ENCODE peak calls at places on chromosomes 7 and 10, in seven cellular contexts. H is GM23338; O is transverse colon; C is CD8-positive, alpha-beta T cell; F is AG04449; R is fibroblast of lung; Y is neural progenitor cell. N is an unnamed sample.

GRCh38 chr7:100371561-100372171 is 1.6 kb upstream of the PILRA start:
- DNase-seq in O (no peak), Y (no peak), R (no peak), H (no peak), C (no peak), F (no peak), N (no peak)

GRCh38 chr10:62614389-62615157 is 189.9 kb upstream of the ADO start:
- DNase-seq in R (peak; percentile 86), C (no peak), O (no peak), Y (no peak), H (no peak), F (no peak), N (no peak)

GRCh38 chr10:131216681-131217230 is 94.8 kb downstream of the TCERG1L start:
- DNase-seq in F (no peak), R (no peak), H (no peak), Y (no peak), O (no peak), C (no peak), N (no peak)

GRCh38 chr10:73759512-73760115 is 15.4 kb downstream of the SEC24C start:
- DNase-seq in F (no peak), R (no peak), C (peak; percentile 70), Y (no peak), O (peak; percentile 43), H (peak; percentile 30), N (no peak)

GRCh38 chr7:136144182-136144581 is 167.0 kb upstream of the MTPN start:
- DNase-seq in H (no peak), F (no peak), C (no peak), R (no peak), Y (no peak), O (no peak), N (no peak)

GRCh38 chr10:5458949-5459747 is 40.2 kb downstream of the CALML5 start:
- DNase-seq in C (no peak), F (no peak), R (no peak), O (no peak), H (no peak), Y (no peak), N (no peak)

GRCh38 chr10:44807451-44807850 is 103.7 kb upstream of the TMEM72 start:
- DNase-seq in F (no peak), O (no peak), R (no peak), Y (no peak), C (no peak), H (no peak), N (no peak)

GRCh38 chr7:156539999-156540398 is 100.6 kb upstream of the RNF32 start:
- DNase-seq in R (no peak), H (no peak), C (no peak), Y (no peak), F (no peak), O (no peak), N (no peak)

GRCh38 chr7:142611566-142612250 is 137.6 kb upstream of the PRSS1 start:
- DNase-seq in C (no peak), Y (no peak), O (no peak), H (no peak), R (no peak), F (no peak), N (no peak)

GRCh38 chr7:128039487-128040099 is 8.4 kb upstream of the LRRC4 start:
- DNase-seq in H (no peak), R (no peak), C (no peak), Y (no peak), O (no peak), F (no peak), N (no peak)

GRCh38 chr7:155378580-155378934 is 79.4 kb upstream of the EN2 start:
- DNase-seq in H (no peak), F (no peak), Y (no peak), R (no peak), C (no peak), O (no peak), N (no peak)

GRCh38 chr7:50637725-50638643 is 72.8 kb upstream of the DDC start:
- DNase-seq in C (no peak), O (no peak), H (no peak), R (peak; percentile 32), F (no peak), Y (no peak), N (no peak)

GRCh38 chr10:114359953-114360345 is 44.4 kb downstream of the AFAP1L2 start:
- DNase-seq in R (no peak), F (no peak), Y (no peak), H (no peak), O (no peak), C (no peak), N (no peak)

GRCh38 chr7:43721193-43721806 is 8.0 kb downstream of the COA1 start:
- DNase-seq in F (no peak), R (peak; percentile 37), C (no peak), O (no peak), Y (peak; percentile 65), H (peak; percentile 71), N (peak; percentile 63)

GRCh38 chr10:122462533-122463465 is 1.4 kb downstream of the HTRA1 start:
- DNase-seq in O (no peak), R (peak; percentile 53), Y (peak; percentile 34), H (no peak), C (no peak), F (no peak), N (no peak)

GRCh38 chr7:137328389-137329120 is 15.0 kb downstream of the PTN start:
- DNase-seq in R (peak; percentile 87), Y (peak; percentile 22), C (no peak), F (no peak), O (no peak), H (no peak), N (no peak)

GRCh38 chr10:129096340-129096984 is 370.6 kb upstream of the MGMT start:
- DNase-seq in H (no peak), Y (no peak), F (no peak), O (no peak), R (peak; percentile 14), C (no peak), N (peak; percentile 83)

GRCh38 chr7:3559178-3559765 is 258.2 kb downstream of the SDK1 start:
- DNase-seq in Y (no peak), H (no peak), R (peak; percentile 97), O (no peak), C (no peak), F (peak; percentile 24), N (peak; percentile 91)

GRCh38 chr7:129376076-129376777 is 58.0 kb upstream of the STRIP2 start:
- DNase-seq in O (peak; percentile 69), F (no peak), R (peak; percentile 13), Y (peak; percentile 57), H (peak; percentile 68), C (peak; percentile 52), N (peak; percentile 6)

GRCh38 chr7:84100866-84101265 is 93.7 kb downstream of the SEMA3A start:
- DNase-seq in Y (no peak), F (no peak), O (no peak), H (peak; percentile 55), R (peak; percentile 33), C (no peak), N (no peak)

GRCh38 chr7:30074422-30075030 is 46.3 kb downstream of the PLEKHA8 start:
- DNase-seq in R (peak; percentile 70), O (no peak), C (no peak), F (no peak), H (peak; percentile 79), Y (peak; percentile 31), N (peak; percentile 24)

GRCh38 chr10:21813944-21814343 is 189.6 kb downstream of the DNAJC1 start:
- DNase-seq in F (no peak), H (no peak), R (no peak), Y (no peak), O (no peak), C (no peak), N (no peak)

GRCh38 chr10:58642283-58642682 is 129.6 kb downstream of the BICC1 start:
- DNase-seq in C (no peak), F (no peak), O (no peak), R (peak; percentile 74), H (no peak), Y (no peak), N (no peak)

GRCh38 chr10:63757067-63757466 is 235.9 kb downstream of the REEP3 start:
- DNase-seq in C (no peak), F (no peak), Y (no peak), O (no peak), H (no peak), R (no peak), N (no peak)

GRCh38 chr7:50246551-50246950 is 58.0 kb upstream of the IKZF1 start:
- DNase-seq in C (no peak), O (no peak), F (no peak), R (no peak), H (peak; percentile 6), Y (no peak), N (no peak)

GRCh38 chr10:100743626-100744135 is 1.7 kb upstream of the PAX2 start:
- DNase-seq in O (peak; percentile 54), C (peak; percentile 63), R (peak; percentile 44), H (peak; percentile 77), F (no peak), Y (peak; percentile 81), N (no peak)

GRCh38 chr7:105932835-105933477 is 30.1 kb upstream of the CDHR3 start:
- DNase-seq in F (peak; percentile 82), H (peak; percentile 56), R (peak; percentile 80), O (peak; percentile 16), C (no peak), Y (peak; percentile 53), N (peak; percentile 59)

GRCh38 chr7:145064114-145064513 is 228.3 kb upstream of the TPK1 start:
- DNase-seq in O (no peak), R (no peak), F (no peak), C (no peak), H (no peak), Y (no peak), N (no peak)

GRCh38 chr7:145065451-145065850 is 229.6 kb upstream of the TPK1 start:
- DNase-seq in O (no peak), H (no peak), C (no peak), Y (no peak), F (no peak), R (no peak), N (no peak)
- H3K4me3 ChIP-seq in O (no peak overlapping the region), H (no peak overlapping the region), C (no peak overlapping the region), Y (no peak overlapping the region), F (no peak overlapping the region), R (no peak overlapping the region), N (no peak overlapping the region)

GRCh38 chr7:69019437-69019836 is 578.8 kb upstream of the AUTS2 start:
- DNase-seq in F (no peak), Y (no peak), R (no peak), C (no peak), O (no peak), H (no peak), N (no peak)

GRCh38 chr7:69025249-69025648 is 573.0 kb upstream of the AUTS2 start:
- DNase-seq in R (no peak), F (no peak), O (no peak), H (no peak), Y (no peak), C (no peak), N (no peak)
- TF ChIP-seq CTCF in R (no peak), F (no peak), O (no peak), H (no peak), Y (no peak), C (no peak), N (no peak)

DNA sequence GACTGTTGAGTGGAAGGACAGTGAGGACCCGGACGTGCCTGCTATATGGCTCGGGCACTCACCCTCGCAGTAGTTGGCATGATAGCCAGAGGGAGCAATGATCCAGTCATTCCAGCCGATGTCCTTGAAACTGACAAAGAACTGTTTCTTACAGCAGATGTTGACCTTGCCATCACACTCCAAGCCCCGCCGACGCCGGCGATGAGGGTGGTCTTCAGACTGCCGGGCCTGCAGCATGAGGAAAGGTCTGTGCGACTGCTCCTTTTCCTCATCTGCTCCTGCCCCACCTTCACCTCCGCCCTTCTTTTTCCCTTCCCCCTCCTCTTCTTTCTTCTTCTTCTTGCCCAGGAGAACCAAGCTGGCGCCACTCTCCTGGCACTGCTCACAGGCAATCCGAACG is 13.1 kb downstream of the INHBA start:
- DNase-seq in C (no peak), Y (no peak), F (no peak), O (no peak), H (no peak), R (no peak), N (no peak)
- H3K4me3 ChIP-seq in C (no peak overlapping the region), Y (no peak overlapping the region), F (no peak overlapping the region), O (no peak overlapping the region), H (no peak overlapping the region), R (no peak overlapping the region), N (no peak overlapping the region)

GRCh38 chr7:26603631-26604030 is 260.8 kb downstream of the SKAP2 start:
- DNase-seq in R (peak; percentile 16), Y (no peak), C (peak; percentile 5), F (no peak), H (peak; percentile 75), O (no peak), N (peak; percentile 4)
- TF ChIP-seq CTCF in R (no peak), Y (no peak), C (no peak), F (no peak), H (no peak), O (no peak), N (no peak)